ENCODE peak calls at places on chromosomes 3 and 15, in eight cellular contexts. Q is mesenchymal stem cell, M is upper lobe of right lung, Y is keratinocyte, G is SJSA1, T is MM.1S, Z is BJ, X is cardiac muscle cell. J is an unnamed sample.
A peak's percentile ranks its signal among the peaks of the same experiment; 100 is the strongest.

GRCh38 chr3:3127432-3128010 is 781 bp downstream of the TRNT1 start:
- DNase-seq in Q (peak; percentile 31), M (no peak), Y (no peak), G (peak; percentile 43), T (no peak), Z (no peak), X (peak; percentile 13), J (no peak)

GRCh38 chr3:190378240-190378891 is 9.6 kb upstream of the CLDN16 start:
- DNase-seq in Q (peak; percentile 28), M (no peak), Y (no peak), G (no peak), T (no peak), Z (no peak), X (peak; percentile 85), J (peak; percentile 12)

GRCh38 chr3:48680811-48681540 is 4.7 kb downstream of the NCKIPSD start:
- DNase-seq in Q (no peak), M (no peak), Y (no peak), G (no peak), T (no peak), Z (no peak), X (no peak), J (no peak)

GRCh38 chr3:9339750-9340449 is 23.0 kb upstream of the THUMPD3 start:
- DNase-seq in Q (peak; percentile 68), M (no peak), Y (no peak), G (no peak), T (no peak), Z (no peak), X (no peak), J (no peak)

GRCh38 chr3:50616770-50617095 is 218 bp upstream of the MAPKAPK3 start:
- DNase-seq in Q (peak; percentile 94), M (peak; percentile 97), Y (no peak), G (peak; percentile 82), T (peak; percentile 93), Z (no peak), X (peak; percentile 91), J (peak; percentile 96)

GRCh38 chr3:16264174-16264707 is 502 bp downstream of the DPH3 start:
- DNase-seq in Q (no peak), M (no peak), Y (no peak), G (no peak), T (no peak), Z (no peak), X (peak; percentile 14), J (no peak)

GRCh38 chr3:111069974-111070751 is 1.5 kb upstream of the NECTIN3 start:
- DNase-seq in Q (peak; percentile 36), M (no peak), Y (no peak), G (no peak), T (no peak), Z (no peak), X (peak; percentile 18), J (peak; percentile 46)

GRCh38 chr3:55440406-55440708 is 46.7 kb downstream of the WNT5A start:
- DNase-seq in Q (peak; percentile 44), M (no peak), Y (no peak), G (no peak), T (no peak), Z (no peak), X (no peak), J (no peak)

GRCh38 chr3:55243686-55244085 is 243.4 kb downstream of the WNT5A start:
- DNase-seq in Q (no peak), M (no peak), Y (no peak), G (no peak), T (no peak), Z (no peak), X (no peak), J (no peak)

GRCh38 chr3:159821148-159821547 is 167.5 kb upstream of the IL12A start:
- DNase-seq in Q (peak; percentile 72), M (no peak), Y (no peak), G (no peak), T (no peak), Z (no peak), X (no peak), J (no peak)

GRCh38 chr3:58203541-58203940 is 7.2 kb downstream of the DNASE1L3 start:
- DNase-seq in Q (no peak), M (no peak), Y (no peak), G (no peak), T (no peak), Z (no peak), X (no peak), J (no peak)

GRCh38 chr3:114903213-114903612 is 243.9 kb downstream of the ZBTB20 start:
- DNase-seq in Q (no peak), M (no peak), Y (no peak), G (no peak), T (no peak), Z (no peak), X (no peak), J (no peak)

DNA sequence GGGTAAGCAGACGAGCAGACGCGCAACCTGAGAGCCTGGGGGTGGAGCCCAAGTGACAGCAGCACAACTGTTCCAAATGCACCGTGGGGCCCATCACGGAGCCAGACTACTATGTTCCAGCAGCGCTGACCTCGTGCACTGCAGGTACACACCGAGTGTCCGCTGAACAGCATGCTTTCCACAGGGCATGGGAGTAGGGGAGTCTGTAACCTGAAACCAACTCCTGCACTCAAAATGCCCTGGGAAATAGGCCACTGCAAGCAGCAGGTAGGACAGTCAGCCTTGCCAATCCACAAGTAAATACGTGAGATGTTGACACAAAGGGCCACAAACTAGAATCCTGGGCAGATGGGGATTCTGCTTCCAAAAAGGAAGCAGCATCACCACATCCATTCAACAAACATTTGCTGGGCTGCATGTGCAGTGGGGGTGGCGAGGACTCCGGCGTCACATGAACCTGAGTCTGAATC is 73.9 kb downstream of the TBC1D2B start:
- DNase-seq in Q (no peak), M (peak; percentile 64), Y (no peak), G (no peak), T (no peak), Z (no peak), X (no peak), J (peak; percentile 77)
- H3K36me3 ChIP-seq in Q (peaks cover 74% of the 10 kb centered on the region), M (peaks cover 94% of the 10 kb centered on the region), Y (peaks cover 23% of the 10 kb centered on the region), G (peaks cover 61% of the 10 kb centered on the region), T (no peaks in the 10 kb centered on the region), Z (peaks cover 48% of the 10 kb centered on the region), X (no peaks in the 10 kb centered on the region), J (peaks cover 26% of the 10 kb centered on the region)

GRCh38 chr3:64251019-64251418 is 25.8 kb upstream of the PRICKLE2 start:
- DNase-seq in Q (no peak), M (no peak), Y (no peak), G (no peak), T (no peak), Z (no peak), X (no peak), J (no peak)
- H3K4me3 ChIP-seq in Q (no peak overlapping the region), M (no peak overlapping the region), Y (no peak overlapping the region), G (no peak overlapping the region), T (no peak overlapping the region), Z (no peak overlapping the region), X (no peak overlapping the region), J (no peak overlapping the region)

GRCh38 chr3:187726564-187726963 is 18.7 kb downstream of the BCL6 start:
- DNase-seq in Q (no peak), M (no peak), Y (no peak), G (no peak), T (no peak), Z (no peak), X (no peak), J (no peak)

GRCh38 chr3:187728248-187728647 is 17.0 kb downstream of the BCL6 start:
- DNase-seq in Q (no peak), M (no peak), Y (no peak), G (no peak), T (no peak), Z (no peak), X (no peak), J (no peak)

GRCh38 chr3:187725218-187725617 is 20.1 kb downstream of the BCL6 start:
- DNase-seq in Q (no peak), M (no peak), Y (no peak), G (no peak), T (no peak), Z (no peak), X (no peak), J (no peak)

GRCh38 chr3:187728930-187729583 is 16.2 kb downstream of the BCL6 start:
- DNase-seq in Q (no peak), M (no peak), Y (no peak), G (no peak), T (no peak), Z (no peak), X (no peak), J (no peak)

DNA sequence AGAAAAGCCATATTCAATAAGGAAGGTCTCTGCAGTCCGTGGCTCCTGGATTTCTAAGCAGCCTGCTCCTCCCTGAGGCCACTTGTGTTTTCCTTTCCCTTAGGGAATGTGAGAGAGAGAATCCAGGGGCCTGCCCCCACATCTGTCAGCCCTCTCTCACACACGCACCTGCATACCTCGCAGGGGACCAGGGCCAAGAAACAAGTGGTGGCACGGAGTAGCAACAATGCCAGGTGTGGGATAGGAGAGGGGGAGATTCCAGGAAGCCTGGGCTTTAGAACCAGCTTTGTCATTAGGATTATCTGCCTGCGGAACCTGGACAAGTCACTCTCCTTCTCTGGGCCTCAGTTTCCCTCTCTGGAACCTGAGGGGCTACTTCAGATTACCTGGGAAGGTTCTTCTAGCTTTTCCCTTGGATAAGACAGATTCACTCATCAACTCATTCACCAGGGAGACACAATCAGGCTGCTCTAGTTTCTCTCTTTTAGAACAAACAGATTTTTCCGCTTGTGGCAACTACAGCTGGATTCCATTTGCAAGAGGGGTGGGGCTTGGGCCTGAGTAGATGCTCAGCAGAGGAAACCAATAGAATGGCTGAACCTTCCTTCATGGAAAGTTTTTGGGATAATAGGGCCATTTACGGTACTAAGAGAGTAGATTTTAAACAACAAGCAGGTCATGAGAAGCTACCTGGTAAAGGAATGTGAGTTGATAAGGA is 19.5 kb downstream of the BCL6 start:
- DNase-seq in Q (no peak), M (no peak), Y (no peak), G (no peak), T (no peak), Z (no peak), X (no peak), J (no peak)
- H3K36me3 ChIP-seq in Q (peaks cover 98% of the 10 kb centered on the region), M (peaks cover 100% of the 10 kb centered on the region), Y (peaks cover 48% of the 10 kb centered on the region), G (peaks cover 39% of the 10 kb centered on the region), T (no peaks in the 10 kb centered on the region), Z (peaks cover 49% of the 10 kb centered on the region), X (peaks cover 3% of the 10 kb centered on the region), J (peaks cover 100% of the 10 kb centered on the region)

GRCh38 chr3:138609898-138610266 is 1.3 kb downstream of the FAIM start:
- DNase-seq in Q (no peak), M (no peak), Y (no peak), G (no peak), T (no peak), Z (no peak), X (no peak), J (no peak)

DNA sequence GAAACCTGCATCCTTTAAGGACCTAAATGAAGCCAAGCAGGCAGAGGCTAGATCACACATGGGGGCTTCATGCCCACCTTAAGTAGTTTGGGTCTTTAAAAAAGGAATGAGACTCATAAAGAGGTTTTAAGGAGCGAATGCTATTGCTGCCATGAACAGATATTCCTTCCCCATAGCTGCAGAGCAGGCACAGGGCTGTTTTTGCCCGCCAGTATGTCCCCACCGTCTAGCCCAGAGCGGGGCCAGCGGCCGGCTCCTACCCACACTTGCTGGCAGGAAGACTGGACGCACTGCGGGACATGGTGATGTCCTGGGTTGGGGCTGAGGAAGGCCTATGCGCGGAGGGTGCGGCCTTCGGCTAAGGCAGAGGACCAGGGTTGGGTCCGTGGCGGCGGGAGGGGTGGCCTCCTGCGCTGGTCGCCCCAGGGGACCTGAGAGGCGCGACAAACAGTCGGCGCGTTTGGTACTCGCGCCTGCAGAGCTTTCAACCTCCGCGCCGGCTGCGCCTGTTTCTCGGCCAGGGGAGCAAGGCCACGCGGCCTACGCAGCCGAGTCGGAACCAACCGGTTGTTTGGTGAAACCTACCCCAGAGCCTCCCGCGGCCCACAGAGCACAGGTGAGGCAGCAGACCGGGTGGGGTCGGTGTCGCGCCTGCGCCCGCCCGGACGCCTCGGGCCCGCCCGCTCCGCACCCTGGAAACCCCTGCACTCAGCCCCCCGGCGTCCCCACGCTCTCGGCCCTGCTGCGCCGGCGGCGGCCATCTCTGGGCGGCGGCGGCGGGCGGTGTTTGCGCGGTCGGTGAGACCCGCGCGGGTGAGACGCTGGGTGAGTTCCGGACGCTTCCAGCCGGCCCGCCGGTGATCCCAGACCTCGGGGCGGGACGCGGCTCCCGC is at the start of gene FAIM:
- DNase-seq in Q (peak; percentile 70), M (peak; percentile 92), Y (no peak), G (peak; percentile 64), T (peak; percentile 68), Z (no peak), X (peak; percentile 76), J (peak; percentile 87)
- H3K4me3 ChIP-seq in Q (peak within 1 kb of the TSS; percentile 68), M (peak within 1 kb of the TSS; percentile 74), Y (peak within 1 kb of the TSS; percentile 47), G (peak within 1 kb of the TSS; percentile 64), T (peak within 1 kb of the TSS; percentile 64), Z (peak within 1 kb of the TSS; percentile 51), X (peak within 1 kb of the TSS; percentile 37), J (peak within 1 kb of the TSS; percentile 85)